ENCODE peak calls at places on chromosome X, in six cellular contexts. Q is SK-N-SH, X is HCT116, M is H1, J is GM12878, S is K562. Y is an unnamed sample.

GRCh38 chrX:10882484-10882883 is 228.6 kb upstream of the HCCS start:
- DNase-seq in X (no peak), S (no peak), Q (no peak), M (no peak), J (no peak), Y (no peak)

GRCh38 chrX:74449322-74449936 is 28.1 kb downstream of the SLC16A2 start:
- DNase-seq in S (no peak), M (no peak), X (peak), J (no peak), Q (no peak), Y (peak)

GRCh38 chrX:16870861-16871584 is 861 bp upstream of the RBBP7 start:
- DNase-seq in J (no peak), Q (peak), X (no peak), S (no peak), M (peak), Y (no peak)

GRCh38 chrX:2373615-2374014 is 127.2 kb downstream of the DHRSX start:
- DNase-seq in M (no peak), Q (no peak), J (no peak), X (no peak), S (no peak), Y (no peak)

GRCh38 chrX:137234651-137235402 is 201.0 kb upstream of the GPR101 start:
- DNase-seq in Q (no peak), S (no peak), J (no peak), M (no peak), X (no peak), Y (no peak)

GRCh38 chrX:9569875-9570274 is 105.0 kb downstream of the TBL1X start:
- DNase-seq in Q (no peak), M (no peak), S (no peak), J (no peak), X (no peak), Y (no peak)

GRCh38 chrX:71143508-71143907 is 1.1 kb upstream of the NLGN3 start:
- DNase-seq in Q (no peak), J (no peak), S (no peak), X (no peak), M (no peak), Y (no peak)

GRCh38 chrX:147602297-147602696 is 309.4 kb upstream of the FMR1 start:
- DNase-seq in Q (no peak), X (no peak), S (no peak), M (no peak), J (no peak), Y (no peak)

GRCh38 chrX:41108684-41109205 is 23.5 kb downstream of the USP9X start:
- DNase-seq in S (no peak), X (no peak), M (no peak), J (no peak), Q (no peak), Y (no peak)

GRCh38 chrX:45385767-45386166 is 185.1 kb upstream of the DIPK2B start:
- DNase-seq in X (no peak), S (no peak), Q (no peak), M (no peak), J (no peak), Y (no peak)

GRCh38 chrX:70089575-70090297 is 27.5 kb downstream of the OTUD6A start:
- DNase-seq in M (no peak), S (no peak), J (no peak), Q (no peak), X (no peak), Y (no peak)

GRCh38 chrX:63050225-63050624 is 300.9 kb downstream of the SPIN4 start:
- DNase-seq in M (no peak), S (no peak), J (peak), X (peak), Q (peak), Y (peak)

GRCh38 chrX:84453351-84454246 is 48.7 kb downstream of the HDX start:
- DNase-seq in Q (no peak), X (no peak), M (no peak), J (no peak), S (no peak), Y (no peak)

GRCh38 chrX:115936008-115936407 is 234.5 kb upstream of the AGTR2 start:
- DNase-seq in M (no peak), S (no peak), J (no peak), X (no peak), Q (no peak), Y (no peak)

GRCh38 chrX:16633754-16634153 is 16.2 kb upstream of the S100G start:
- DNase-seq in X (no peak), M (no peak), Q (peak), J (no peak), S (no peak), Y (no peak)

GRCh38 chrX:94400488-94400887 is 726.5 kb downstream of the FAM133A start:
- DNase-seq in M (no peak), S (no peak), Q (no peak), X (no peak), J (peak), Y (no peak)

GRCh38 chrX:130079824-130080406 is 30.4 kb downstream of the ELF4 start:
- DNase-seq in Q (peak), M (no peak), J (no peak), X (peak), S (peak), Y (peak)

GRCh38 chrX:131279197-131279596 is 9.9 kb downstream of the IGSF1 start:
- DNase-seq in X (no peak), J (no peak), Q (no peak), M (no peak), S (no peak), Y (no peak)

GRCh38 chrX:7054219-7055206 is 93.0 kb upstream of the STS start:
- DNase-seq in Q (no peak), J (no peak), M (no peak), X (no peak), S (no peak), Y (no peak)

GRCh38 chrX:103073442-103073841 is 9.5 kb upstream of the BEX1 start:
- DNase-seq in J (no peak), X (no peak), S (no peak), M (no peak), Q (no peak), Y (no peak)

GRCh38 chrX:25011589-25012432 is 4.0 kb downstream of the ARX start:
- DNase-seq in Q (no peak), M (no peak), X (no peak), S (no peak), J (no peak), Y (no peak)

GRCh38 chrX:47751670-47752069 is 85.0 kb upstream of the ZNF81 start:
- DNase-seq in J (no peak), X (peak), Q (no peak), M (peak), S (peak), Y (no peak)

GRCh38 chrX:110915120-110915519 is 119.5 kb upstream of the CHRDL1 start:
- DNase-seq in X (no peak), M (no peak), J (no peak), Q (no peak), S (no peak), Y (no peak)

DNA sequence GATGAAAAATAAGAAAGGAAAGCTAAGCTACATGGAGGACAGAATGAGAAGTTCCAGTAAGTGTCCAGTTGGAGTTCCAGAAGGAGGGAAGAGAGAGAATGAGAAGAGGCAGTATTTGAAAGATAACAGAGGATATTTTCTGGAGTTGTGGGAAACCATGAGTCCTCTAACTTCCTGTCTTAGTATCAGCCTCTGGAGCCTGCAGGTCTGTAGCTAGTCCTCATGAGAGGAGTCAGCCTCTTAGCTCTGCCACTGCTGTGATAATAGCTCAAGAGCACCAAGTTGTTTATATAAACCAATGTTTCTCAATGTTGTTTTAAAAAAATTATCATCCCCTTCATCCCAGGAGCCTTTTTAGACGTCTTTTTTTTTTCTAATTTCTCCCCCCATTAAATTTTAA is 2.4 kb upstream of the PLAC1 start:
- DNase-seq in J (no peak), S (no peak), M (no peak), X (no peak), Q (no peak), Y (no peak)
- TF ChIP-seq SIN3A in J (no peak), S (no peak), M (no peak), X (no peak), Q (no peak), Y (no peak)

GRCh38 chrX:154348114-154348531 is 26.3 kb downstream of the FLNA start:
- DNase-seq in X (no peak), S (no peak), Q (no peak), J (no peak), M (no peak), Y (no peak)

GRCh38 chrX:154349359-154349935 is 25.0 kb downstream of the FLNA start:
- DNase-seq in X (no peak), S (no peak), Q (no peak), J (no peak), M (no peak), Y (no peak)

GRCh38 chrX:154350429-154351182 is 23.8 kb downstream of the FLNA start:
- DNase-seq in M (no peak), Q (no peak), X (no peak), S (no peak), J (no peak), Y (no peak)

GRCh38 chrX:154349979-154350378 is 24.5 kb downstream of the FLNA start:
- DNase-seq in Q (no peak), M (no peak), X (no peak), S (no peak), J (no peak), Y (no peak)

GRCh38 chrX:154348646-154349358 is 25.6 kb downstream of the FLNA start:
- DNase-seq in X (no peak), Q (no peak), M (no peak), J (no peak), S (no peak), Y (no peak)
- TF ChIP-seq SIN3A in X (no peak), Q (no peak), M (no peak), J (no peak), S (no peak), Y (no peak)

DNA sequence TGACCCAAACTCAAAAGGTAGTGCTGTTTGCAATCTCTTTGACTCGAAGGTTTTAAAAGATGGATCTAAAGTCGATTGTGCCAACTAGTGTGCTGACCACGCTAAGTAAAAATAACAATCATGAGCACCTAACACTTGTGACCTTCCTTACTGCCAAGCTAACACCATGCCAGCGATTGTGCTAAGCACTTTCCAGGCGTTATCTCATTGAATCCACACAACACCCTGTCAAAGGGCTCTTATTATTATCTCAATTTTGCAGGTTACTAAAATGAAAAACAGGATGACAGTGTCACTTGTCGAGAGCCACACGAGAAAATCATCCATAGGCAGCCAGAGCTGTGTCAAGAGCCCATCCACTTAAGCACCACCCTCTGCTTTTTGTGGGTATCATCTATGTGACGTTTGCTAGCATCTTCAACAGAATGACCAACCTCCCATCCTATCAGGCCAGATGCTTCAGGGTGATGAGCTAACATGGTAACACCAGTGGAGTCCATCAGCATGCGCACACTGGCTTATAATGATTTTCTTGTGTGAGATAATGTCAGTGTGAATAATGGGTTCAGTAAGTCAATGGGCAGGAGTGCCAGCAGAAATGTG is 893 bp upstream of the GAB3 start:
- DNase-seq in M (no peak), S (peak), J (no peak), X (no peak), Q (no peak), Y (no peak)
- TF ChIP-seq SIN3A in M (no peak), S (peak), J (no peak), X (no peak), Q (no peak), Y (no peak)

GRCh38 chrX:77785400-77785745 is 643 bp downstream of the ATRX start:
- DNase-seq in S (peak), Q (peak), M (no peak), J (no peak), X (no peak), Y (no peak)
- TF ChIP-seq SIN3A in S (no peak), Q (no peak), M (no peak), J (no peak), X (no peak), Y (no peak)